ENCODE peak calls at places on chromosomes 7 and 10, in five cellular contexts. N is A549, Q is K562, J is endothelial cell of umbilical vein, V is HepG2. D is an unnamed sample.

GRCh38 chr10:112092529-112092928 is 91.0 kb downstream of the GPAM start:
- DNase-seq in V (no peak), N (no peak), J (no peak), Q (no peak), D (no peak)

GRCh38 chr7:143882611-143883078 is 19.3 kb downstream of the TCAF1 start:
- DNase-seq in J (peak), V (peak), Q (peak), N (no peak), D (no peak)

GRCh38 chr7:86257894-86258293 is 385.8 kb upstream of the GRM3 start:
- DNase-seq in N (no peak), J (no peak), Q (no peak), V (no peak), D (no peak)

GRCh38 chr10:120824864-120825263 is 26.3 kb upstream of the WDR11 start:
- DNase-seq in Q (peak), V (peak), N (peak), J (peak), D (peak)

GRCh38 chr10:98608417-98608816 is 161.7 kb upstream of the HPS1 start:
- DNase-seq in N (no peak), Q (no peak), V (no peak), J (no peak), D (no peak)

GRCh38 chr10:18238875-18239485 is 98.8 kb downstream of the CACNB2 start:
- DNase-seq in N (peak), Q (peak), J (peak), V (peak), D (peak)

GRCh38 chr7:44063894-44064651 is 1.3 kb downstream of the PGAM2 start:
- DNase-seq in V (no peak), N (no peak), Q (no peak), J (no peak), D (no peak)

GRCh38 chr10:19702215-19702614 is 114.0 kb upstream of the PLXDC2 start:
- DNase-seq in N (no peak), V (no peak), J (no peak), Q (no peak), D (no peak)

GRCh38 chr7:122965306-122965705 is 30.2 kb downstream of the TAS2R16 start:
- DNase-seq in Q (no peak), N (no peak), V (no peak), J (no peak), D (no peak)

GRCh38 chr7:503575-504111 is 16.0 kb downstream of the PDGFA start:
- DNase-seq in J (no peak), Q (no peak), N (peak), V (peak), D (no peak)
- TF ChIP-seq MAX in J (no peak), Q (no peak), N (peak), V (peak), D (no peak)

DNA sequence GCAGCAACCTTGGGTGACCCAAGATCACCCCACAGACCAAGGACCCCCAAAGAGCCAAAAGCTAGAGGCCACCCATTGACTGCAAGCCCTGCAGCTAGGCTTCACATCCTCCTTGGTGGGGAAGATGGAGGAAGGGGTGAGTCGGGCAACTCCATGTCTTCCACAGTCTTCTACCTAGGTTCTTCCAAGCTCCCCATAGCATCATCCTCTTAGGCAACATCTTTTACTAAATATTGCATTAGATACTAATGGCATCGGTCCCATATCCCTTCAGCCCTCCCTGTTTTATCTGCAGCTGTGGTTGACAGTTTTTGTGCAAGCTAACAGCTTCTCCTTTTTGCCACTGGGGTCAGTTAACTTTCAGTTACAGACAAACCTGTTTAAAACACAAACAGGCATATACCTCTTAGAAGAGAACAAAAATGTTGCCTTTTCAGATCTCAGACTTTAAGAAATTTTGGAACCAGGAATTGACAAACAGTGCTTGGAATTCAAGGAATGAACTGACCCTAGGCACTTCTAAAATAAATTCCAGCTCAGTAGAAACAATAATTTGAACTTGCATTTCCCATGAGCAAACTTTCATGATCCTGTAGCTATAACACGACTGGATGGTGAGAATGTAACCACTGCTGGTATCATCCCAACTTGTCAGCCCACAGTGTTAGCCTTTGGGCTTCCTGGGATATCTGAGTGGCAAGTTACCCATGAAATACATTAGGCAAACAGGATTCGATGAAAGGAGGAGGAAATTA is 33.9 kb upstream of the MSMB start:
- DNase-seq in N (no peak), V (no peak), J (no peak), Q (no peak), D (peak)
- TF ChIP-seq MYC in N (no peak), V (no peak), J (no peak), Q (no peak), D (peak)

GRCh38 chr10:35412900-35413491 is 76.7 kb downstream of the CCNY start:
- DNase-seq in N (no peak), Q (no peak), J (peak), V (no peak), D (no peak)
- TF ChIP-seq MAX in N (no peak), Q (no peak), J (no peak), V (no peak), D (no peak)

DNA sequence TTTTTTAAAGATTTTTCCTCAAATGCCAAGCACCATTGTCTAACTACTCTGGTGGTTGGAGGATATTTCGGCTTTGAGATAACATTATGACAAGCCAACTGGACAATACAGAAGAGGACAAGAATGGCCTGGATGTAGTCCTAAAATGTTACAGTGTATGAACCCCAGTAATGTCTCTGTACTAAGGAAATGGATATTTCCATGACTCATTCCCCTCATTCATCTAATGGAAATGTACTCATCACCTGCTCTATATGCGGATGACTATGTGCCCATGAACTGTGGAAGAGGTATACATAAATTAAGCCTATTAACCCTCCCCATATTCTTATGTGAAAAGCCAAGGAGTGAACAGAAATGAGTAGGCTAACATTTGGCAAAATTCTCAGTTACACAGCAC is 207.9 kb downstream of the CACNA2D1 start:
- DNase-seq in N (no peak), J (peak), V (no peak), Q (no peak), D (no peak)
- TF ChIP-seq MYC in N (no peak), J (no peak), V (no peak), Q (no peak), D (no peak)

GRCh38 chr7:139725077-139725476 is 52.7 kb downstream of the HIPK2 start:
- DNase-seq in N (no peak), J (peak), Q (no peak), V (no peak), D (no peak)
- TF ChIP-seq MAX in N (no peak), J (no peak), Q (no peak), V (no peak), D (no peak)

DNA sequence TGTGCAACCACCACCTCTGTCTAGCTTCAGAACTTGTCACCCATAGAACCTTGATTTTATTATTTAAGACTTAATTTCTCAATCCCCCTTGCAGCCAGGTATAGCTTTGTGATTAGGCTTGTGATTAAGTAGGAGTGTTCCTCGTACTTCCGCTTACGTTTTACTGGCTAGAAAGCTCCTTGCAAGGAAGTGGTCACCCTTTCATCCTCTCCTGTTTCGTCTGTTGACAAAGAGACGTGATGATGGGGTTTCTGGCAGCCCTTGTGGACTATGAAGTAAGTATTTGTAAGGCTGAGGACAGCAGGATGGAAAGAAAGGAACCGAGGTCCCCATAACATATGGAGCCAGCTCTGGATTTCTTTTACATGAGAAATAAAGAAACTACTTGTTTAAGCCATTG is 86.5 kb upstream of the KDM7A start:
- DNase-seq in Q (no peak), V (no peak), N (no peak), J (no peak), D (peak)
- TF ChIP-seq MYC in Q (no peak), V (no peak), N (no peak), J (no peak), D (no peak)

GRCh38 chr10:127853868-127854768 is 38.6 kb downstream of the CLRN3 start:
- DNase-seq in J (peak), Q (peak), N (peak), V (peak), D (peak)
- TF ChIP-seq MAX in J (no peak), Q (no peak), N (no peak), V (no peak), D (no peak)

DNA sequence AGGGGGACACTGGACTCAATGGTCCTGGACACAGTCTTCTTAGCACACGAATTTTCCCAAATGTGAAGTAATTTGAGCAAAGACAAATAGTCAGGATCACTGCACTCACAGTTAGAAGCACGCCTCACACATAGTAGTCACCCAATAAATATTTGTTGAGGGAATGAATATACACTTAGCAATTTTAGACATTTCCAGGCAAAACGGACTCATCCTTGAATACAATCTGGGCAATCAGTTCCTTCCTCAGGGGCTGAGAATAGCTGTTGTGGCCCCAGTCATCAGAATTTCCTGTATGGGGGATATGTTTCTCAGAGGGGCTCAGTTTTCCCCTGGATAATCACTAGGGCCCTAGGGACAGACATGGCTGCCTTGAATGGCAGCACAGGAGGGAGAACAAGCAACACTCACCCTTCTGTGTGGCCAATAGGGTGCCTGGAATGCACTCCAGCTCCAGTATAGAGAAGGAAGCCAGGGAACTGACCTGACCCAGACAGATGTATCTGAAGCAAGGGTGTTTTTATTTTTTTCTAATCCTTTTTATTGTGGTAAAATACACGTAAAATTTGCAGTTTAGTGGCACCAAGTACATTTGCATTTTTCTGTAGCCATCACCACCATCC is 282.7 kb upstream of the ZNF32 start:
- DNase-seq in V (no peak), N (no peak), Q (no peak), J (no peak), D (no peak)
- TF ChIP-seq MYC in V (no peak), N (no peak), Q (no peak), J (no peak), D (no peak)

D was measured in NB4.